ENCODE peak calls at places on chromosomes 1 and 21, in four cellular contexts. H, C, R and J are unnamed samples. For H3K27me3, the result is how much of the 10 kb centered on the place peaks cover.

GRCh38 chr1:87933171-87933570 is 604.5 kb downstream of the LMO4 start:
- DNase-seq in H (no peak), R (no peak), C (no peak), J (no peak)

GRCh38 chr1:223140551-223140950 is 2.5 kb downstream of the TLR5 start:
- DNase-seq in R (no peak), H (no peak), C (no peak), J (no peak)

GRCh38 chr1:63642901-63643300 is 49.7 kb downstream of the PGM1 start:
- DNase-seq in R (no peak), C (no peak), H (no peak), J (no peak)

GRCh38 chr21:35149698-35150097 is 100.6 kb upstream of the RUNX1 start:
- DNase-seq in R (no peak), H (no peak), C (no peak), J (no peak)

GRCh38 chr1:93148001-93148400 is 32.2 kb downstream of the TMED5 start:
- DNase-seq in H (no peak), R (no peak), C (no peak), J (no peak)

GRCh38 chr21:14383596-14384210 is 757 bp upstream of the HSPA13 start:
- DNase-seq in H (no peak), R (no peak), C (no peak), J (no peak)

GRCh38 chr21:42012344-42012743 is 2.2 kb upstream of the ZBTB21 start:
- DNase-seq in H (no peak), C (no peak), R (no peak), J (no peak)

GRCh38 chr1:85317580-85317979 is 41.1 kb upstream of the BCL10 start:
- DNase-seq in R (no peak), H (no peak), C (no peak), J (no peak)

GRCh38 chr21:16084776-16085364 is 355.1 kb downstream of the USP25 start:
- DNase-seq in C (no peak), R (peak), H (no peak), J (peak)

GRCh38 chr1:41019353-41019745 is 2.2 kb downstream of the SLFNL1 start:
- DNase-seq in H (no peak), C (no peak), R (no peak), J (no peak)

GRCh38 chr1:17289756-17290155 is 18.2 kb upstream of the PADI4 start:
- DNase-seq in C (no peak), H (no peak), R (no peak), J (no peak)

GRCh38 chr1:199955235-199955634 is 72.3 kb upstream of the NR5A2 start:
- DNase-seq in C (no peak), R (no peak), H (no peak), J (no peak)

GRCh38 chr1:161484613-161485012 is 20.6 kb upstream of the FCGR2A start:
- DNase-seq in H (no peak), C (no peak), R (no peak), J (no peak)

GRCh38 chr1:6109688-6110087 is 64.0 kb downstream of the KCNAB2 start:
- DNase-seq in H (no peak), C (no peak), R (peak), J (no peak)

GRCh38 chr21:42411197-42411869 is 7.6 kb downstream of the UBASH3A start:
- DNase-seq in H (peak), R (no peak), C (peak), J (no peak)

GRCh38 chr1:110675060-110675791 is 486 bp upstream of the KCNA3 start:
- DNase-seq in C (peak), R (peak), H (peak), J (no peak)

GRCh38 chr1:180562582-180562981 is 3.8 kb downstream of the OVAAL start:
- DNase-seq in C (no peak), R (no peak), H (no peak), J (no peak)

GRCh38 chr1:87684786-87685185 is 356.1 kb downstream of the LMO4 start:
- DNase-seq in R (no peak), C (no peak), H (no peak), J (no peak)

GRCh38 chr1:205709640-205710039 is 29.3 kb upstream of the SLC45A3 start:
- DNase-seq in R (no peak), C (no peak), H (no peak), J (no peak)

GRCh38 chr1:65762081-65762862 is 30.4 kb upstream of the PDE4B start:
- DNase-seq in R (no peak), H (peak), C (no peak), J (no peak)

GRCh38 chr1:165924096-165924495 is 96.7 kb downstream of the UCK2 start:
- DNase-seq in H (no peak), C (no peak), R (no peak), J (no peak)

GRCh38 chr1:15028117-15028516 is 125.4 kb upstream of the TMEM51 start:
- DNase-seq in R (peak), H (no peak), C (peak), J (no peak)

GRCh38 chr1:206037521-206037920 is 13.8 kb upstream of the CTSE start:
- DNase-seq in H (no peak), R (no peak), C (peak), J (no peak)

GRCh38 chr1:89363638-89364536 is at the start of gene GBP6:
- DNase-seq in C (peak), H (peak), R (no peak), J (no peak)

GRCh38 chr1:58813361-58813760 is 29.5 kb upstream of the JUN start:
- DNase-seq in H (no peak), C (no peak), R (no peak), J (no peak)

GRCh38 chr1:112444269-112444668 is 48.3 kb downstream of the CTTNBP2NL start:
- DNase-seq in C (no peak), R (no peak), H (no peak), J (no peak)

GRCh38 chr1:230982698-230983097 is 3.8 kb downstream of the ARV1 start:
- DNase-seq in R (no peak), H (no peak), C (no peak), J (no peak)

GRCh38 chr1:244067893-244068292 is 16.8 kb downstream of the ZBTB18 start:
- DNase-seq in H (no peak), R (no peak), C (no peak), J (no peak)

GRCh38 chr1:225509376-225509707 is 81.5 kb upstream of the LBR start:
- DNase-seq in H (no peak), R (no peak), C (peak), J (no peak)

GRCh38 chr1:199009447-199009846 is 370.6 kb downstream of the PTPRC start:
- DNase-seq in C (no peak), H (no peak), R (no peak), J (no peak)

GRCh38 chr1:64743954-64744491 is 852 bp upstream of the RAVER2 start:
- DNase-seq in H (no peak), C (no peak), R (no peak), J (no peak)

DNA sequence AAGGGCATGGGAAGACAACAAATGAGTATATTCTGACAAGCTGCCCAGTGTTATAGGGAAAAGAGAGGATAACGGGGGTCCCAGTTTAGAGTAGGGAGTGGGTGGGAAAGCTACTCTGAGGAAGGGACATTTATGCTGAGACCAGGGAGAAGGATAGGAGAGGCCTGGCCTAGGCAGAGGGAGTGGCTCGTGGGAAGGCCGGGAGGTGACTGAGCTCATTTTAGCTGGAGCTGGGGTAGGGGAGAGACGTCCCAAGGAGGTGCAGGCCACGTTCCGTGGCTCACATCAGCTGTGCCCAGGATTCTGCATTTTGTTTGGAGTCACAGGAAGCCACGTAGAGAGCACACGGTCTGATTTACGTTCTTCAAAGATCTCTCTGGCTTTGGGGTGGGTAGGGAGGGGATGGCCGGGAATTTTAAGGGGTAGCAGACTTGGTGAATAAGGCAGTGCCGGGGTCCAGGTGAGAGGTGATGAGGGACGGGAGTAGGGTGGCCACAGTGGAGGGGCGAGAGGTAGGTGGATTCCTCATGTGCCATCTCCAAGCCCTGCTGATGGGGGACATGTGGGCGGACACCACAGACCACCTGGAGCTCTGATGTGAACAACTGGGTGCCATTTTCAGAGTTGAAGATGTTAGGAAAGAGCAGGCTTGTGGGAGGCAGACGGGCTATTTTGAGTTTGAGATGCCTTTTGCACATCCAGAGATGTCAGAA is 4.7 kb downstream of the TINAGL1 start:
- DNase-seq in R (no peak), C (no peak), H (peak), J (no peak)
- H3K4me3 ChIP-seq in R (peak), C (no peak), H (no peak), J (no peak)

GRCh38 chr1:207428783-207429182 is 25.3 kb upstream of the CR2 start:
- DNase-seq in R (no peak), H (no peak), C (no peak), J (no peak)

GRCh38 chr1:207427832-207428231 is 26.3 kb upstream of the CR2 start:
- DNase-seq in R (no peak), H (no peak), C (no peak), J (no peak)

GRCh38 chr1:207423560-207424292 is 30.4 kb upstream of the CR2 start:
- DNase-seq in C (peak), H (peak), R (no peak), J (no peak)

GRCh38 chr1:207421078-207421477 is 33.0 kb upstream of the CR2 start:
- DNase-seq in R (no peak), H (no peak), C (no peak), J (no peak)

GRCh38 chr1:207424570-207425131 is 29.5 kb upstream of the CR2 start:
- DNase-seq in R (no peak), H (peak), C (no peak), J (no peak)
- H3K27me3 ChIP-seq in R (under half), H (under half), C (under half), J (under half)

GRCh38 chr1:81703352-81703735 is 97.4 kb upstream of the ADGRL2 start:
- DNase-seq in R (no peak), H (no peak), C (no peak), J (no peak)

GRCh38 chr1:81702903-81703302 is 97.8 kb upstream of the ADGRL2 start:
- DNase-seq in R (no peak), C (no peak), H (no peak), J (no peak)

GRCh38 chr1:81708239-81708638 is 92.5 kb upstream of the ADGRL2 start:
- DNase-seq in R (no peak), H (no peak), C (no peak), J (no peak)

GRCh38 chr1:81703736-81704463 is 96.8 kb upstream of the ADGRL2 start:
- DNase-seq in R (no peak), H (peak), C (peak), J (no peak)

GRCh38 chr1:81706650-81707435 is 93.9 kb upstream of the ADGRL2 start:
- DNase-seq in H (no peak), C (no peak), R (no peak), J (no peak)
- H3K4me3 ChIP-seq in H (no peak), C (no peak), R (no peak), J (no peak)

GRCh38 chr1:12549460-12550349 is 68.3 kb downstream of the DHRS3 start:
- DNase-seq in R (peak), H (no peak), C (peak), J (peak)
- H3K27me3 ChIP-seq in R (under half), H (under half), C (under half), J (under half)

GRCh38 chr1:8396083-8396911 is 78.4 kb downstream of the SLC45A1 start:
- DNase-seq in R (no peak), H (no peak), C (peak), J (no peak)

GRCh38 chr1:8392522-8392921 is 74.6 kb downstream of the SLC45A1 start:
- DNase-seq in R (no peak), C (no peak), H (no peak), J (no peak)

GRCh38 chr1:8395433-8395866 is 77.5 kb downstream of the SLC45A1 start:
- DNase-seq in H (no peak), R (no peak), C (no peak), J (no peak)

GRCh38 chr1:8396912-8397406 is 79.0 kb downstream of the SLC45A1 start:
- DNase-seq in C (no peak), R (no peak), H (no peak), J (no peak)

GRCh38 chr1:8394456-8395321 is 76.8 kb downstream of the SLC45A1 start:
- DNase-seq in R (no peak), C (no peak), H (no peak), J (no peak)
- H3K4me3 ChIP-seq in R (no peak), C (no peak), H (no peak), J (no peak)

GRCh38 chr21:33240404-33240803 is 10.7 kb downstream of the IFNAR2 start:
- DNase-seq in H (no peak), R (no peak), C (no peak), J (no peak)

GRCh38 chr21:33238146-33238545 is 8.4 kb downstream of the IFNAR2 start:
- DNase-seq in H (no peak), R (no peak), C (no peak), J (no peak)

GRCh38 chr21:33237446-33237845 is 7.7 kb downstream of the IFNAR2 start:
- DNase-seq in C (no peak), R (no peak), H (no peak), J (no peak)

GRCh38 chr21:33236799-33237198 is 7.1 kb downstream of the IFNAR2 start:
- DNase-seq in R (no peak), C (no peak), H (no peak), J (no peak)

DNA sequence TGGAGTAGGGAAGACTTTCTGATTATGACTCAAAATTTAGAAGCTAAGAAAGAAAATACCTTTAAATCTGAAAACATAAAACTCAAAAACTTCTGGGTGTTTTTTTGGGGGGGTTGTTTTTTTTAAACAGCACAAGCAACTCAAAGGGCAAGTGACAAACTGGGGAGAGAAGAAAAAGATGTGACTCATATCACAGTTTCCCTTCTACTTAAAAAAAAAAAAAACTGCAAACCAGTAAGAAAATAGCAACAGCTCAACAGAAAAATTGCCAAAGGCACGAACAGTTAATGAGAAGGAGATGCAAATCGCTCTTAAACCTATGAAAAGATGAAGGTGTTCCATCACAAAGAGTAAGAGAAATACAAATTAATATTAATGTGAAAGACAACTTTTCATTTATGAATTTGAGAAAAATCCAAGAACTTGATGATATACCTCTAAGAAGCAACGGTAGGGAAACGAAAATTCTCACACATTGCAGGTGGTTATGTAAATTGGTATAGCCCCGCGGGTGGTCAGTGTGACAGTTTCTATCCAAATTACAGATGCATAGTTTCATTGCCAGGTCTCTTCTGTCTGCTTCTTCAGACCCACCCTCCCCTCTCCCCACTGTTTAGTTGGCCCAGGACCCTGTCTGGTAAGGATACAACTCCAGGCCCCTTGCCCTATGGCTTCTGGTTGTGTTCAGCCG is 9.0 kb downstream of the IFNAR2 start:
- DNase-seq in C (no peak), H (no peak), R (no peak), J (no peak)
- H3K27me3 ChIP-seq in C (under half), H (under half), R (under half), J (under half)